ENCODE peak calls at places on chromosomes 4 and X, in four cellular contexts. F is H1, S is IMR-90, T is GM12878. K is an unnamed sample.

GRCh38 chrX:97597954-97598353 is 714.2 kb downstream of the RPA4 start:
- DNase-seq in F (peak), T (no peak), S (no peak), K (no peak)

GRCh38 chrX:137051978-137052640 is 18.3 kb upstream of the GPR101 start:
- DNase-seq in T (peak), S (peak), F (no peak), K (peak)

GRCh38 chr4:20592666-20593065 is 107.6 kb upstream of the PACRGL start:
- DNase-seq in T (no peak), F (no peak), S (peak), K (no peak)

GRCh38 chrX:127128282-127128681 is 308.8 kb downstream of the PRR32 start:
- DNase-seq in T (no peak), F (no peak), S (no peak), K (no peak)

GRCh38 chr4:151376540-151376939 is 32.4 kb upstream of the FHIP1A start:
- DNase-seq in T (no peak), S (no peak), F (no peak), K (no peak)

GRCh38 chrX:130082244-130083106 is 27.8 kb downstream of the ELF4 start:
- DNase-seq in F (no peak), S (no peak), T (no peak), K (peak)

GRCh38 chr4:152090543-152090942 is 329.7 kb upstream of the GATB start:
- DNase-seq in T (no peak), F (no peak), S (peak), K (no peak)

GRCh38 chrX:47900833-47901232 is 64.1 kb downstream of the ZNF81 start:
- DNase-seq in T (no peak), S (no peak), F (no peak), K (no peak)

GRCh38 chrX:56726609-56727008 is 2.4 kb upstream of the NBDY start:
- DNase-seq in T (no peak), S (peak), F (no peak), K (peak)

GRCh38 chr4:36243355-36244256 is 708 bp downstream of the ARAP2 start:
- DNase-seq in S (peak), T (no peak), F (no peak), K (no peak)

GRCh38 chr4:99205104-99205979 is 13.7 kb downstream of the ADH6 start:
- DNase-seq in S (peak), T (no peak), F (no peak), K (no peak)

GRCh38 chr4:17597517-17597916 is 16.9 kb upstream of the MED28 start:
- DNase-seq in T (no peak), F (no peak), S (peak), K (peak)

GRCh38 chr4:61924131-61924530 is 724.0 kb downstream of the ADGRL3 start:
- DNase-seq in T (no peak), F (no peak), S (no peak), K (no peak)

GRCh38 chrX:97704881-97705280 is 821.2 kb downstream of the RPA4 start:
- DNase-seq in T (no peak), F (no peak), S (no peak), K (no peak)

GRCh38 chr4:140326395-140326993 is 47.0 kb upstream of the SCOC start:
- DNase-seq in T (no peak), F (no peak), S (peak), K (peak)

GRCh38 chr4:38488891-38489861 is 174.8 kb upstream of the KLF3 start:
- DNase-seq in S (no peak), T (no peak), F (no peak), K (no peak)

GRCh38 chrX:96843566-96843965 is 40.1 kb upstream of the RPA4 start:
- DNase-seq in F (peak), S (no peak), T (no peak), K (no peak)

GRCh38 chrX:69109706-69110635 is 55.3 kb downstream of the PJA1 start:
- DNase-seq in T (no peak), F (no peak), S (peak), K (peak)

GRCh38 chr4:31114821-31115220 is 394.7 kb downstream of the PCDH7 start:
- DNase-seq in T (no peak), F (no peak), S (no peak), K (no peak)

GRCh38 chr4:25131396-25131795 is 28.9 kb downstream of the SEPSECS start:
- DNase-seq in T (no peak), S (no peak), F (no peak), K (no peak)

GRCh38 chr4:158376441-158376840 is 145.2 kb upstream of the RXFP1 start:
- DNase-seq in S (no peak), F (no peak), T (no peak), K (no peak)

GRCh38 chr4:140126261-140126660 is 27.7 kb downstream of the MAML3 start:
- DNase-seq in T (no peak), F (no peak), S (no peak), K (no peak)

GRCh38 chr4:176538217-176538925 is 218.6 kb downstream of the SPCS3 start:
- DNase-seq in T (no peak), F (no peak), S (peak), K (no peak)

GRCh38 chr4:85500110-85500867 is 25.3 kb downstream of the ARHGAP24 start:
- DNase-seq in T (no peak), S (no peak), F (no peak), K (no peak)

GRCh38 chr4:78666830-78667258 is 109.3 kb upstream of the BMP2K start:
- DNase-seq in S (no peak), F (no peak), T (no peak), K (no peak)

GRCh38 chrX:153416781-153417180 is 5.5 kb downstream of the ZFP92 start:
- DNase-seq in F (no peak), T (no peak), S (no peak), K (peak)

GRCh38 chr4:148857234-148857972 is 415.2 kb upstream of the NR3C2 start:
- DNase-seq in T (no peak), F (no peak), S (peak), K (no peak)

GRCh38 chr4:5796976-5797375 is 86.0 kb downstream of the EVC start:
- DNase-seq in F (no peak), T (no peak), S (no peak), K (no peak)

GRCh38 chrX:35664838-35665237 is 133.3 kb upstream of the MAGEB16 start:
- DNase-seq in T (no peak), S (no peak), F (no peak), K (no peak)

GRCh38 chrX:132958086-132958703 is at the start of gene HS6ST2:
- DNase-seq in F (no peak), S (no peak), T (no peak), K (no peak)

GRCh38 chr4:151928112-151928511 is 167.3 kb upstream of the GATB start:
- DNase-seq in T (no peak), F (no peak), S (no peak), K (no peak)

GRCh38 chr4:171759274-171759673 is 53.9 kb upstream of the GALNTL6 start:
- DNase-seq in S (no peak), T (no peak), F (no peak), K (no peak)

DNA sequence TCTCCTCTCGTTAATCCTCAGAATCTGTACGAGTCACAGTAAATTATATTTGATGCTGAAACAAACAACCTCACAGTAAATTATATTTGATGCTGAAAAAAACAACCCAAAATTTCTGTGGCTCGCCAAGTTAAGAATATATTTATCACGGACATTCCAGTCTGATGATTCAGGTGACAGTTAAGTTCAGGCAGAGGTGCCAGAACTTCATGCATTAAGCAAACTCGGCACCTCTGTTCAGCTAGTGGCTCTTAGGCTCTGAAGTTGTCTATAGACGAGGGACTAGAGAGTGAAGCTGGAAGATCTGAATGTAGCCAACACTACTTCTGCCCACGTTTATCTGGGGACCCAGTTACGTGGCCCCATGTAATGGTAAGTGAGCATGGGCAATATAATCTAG is 132.2 kb upstream of the AGA start:
- DNase-seq in S (no peak), T (no peak), F (no peak), K (no peak)
- TF ChIP-seq CHD1 in S (no peak), T (no peak), F (no peak), K (no peak)

GRCh38 chr4:7051144-7051495 is 7.9 kb downstream of the TADA2B start:
- DNase-seq in T (no peak), S (no peak), F (no peak), K (no peak)
- TF ChIP-seq CHD1 in T (no peak), S (no peak), F (no peak), K (no peak)

GRCh38 chr4:89263265-89263664 is 44.3 kb downstream of the GPRIN3 start:
- DNase-seq in S (no peak), F (no peak), T (no peak), K (no peak)
- TF ChIP-seq CHD1 in S (no peak), F (no peak), T (no peak), K (no peak)

GRCh38 chrX:14896273-14896672 is 23.1 kb downstream of the MOSPD2 start:
- DNase-seq in F (no peak), T (no peak), S (no peak), K (no peak)
- TF ChIP-seq CHD1 in F (no peak), T (no peak), S (no peak), K (no peak)

DNA sequence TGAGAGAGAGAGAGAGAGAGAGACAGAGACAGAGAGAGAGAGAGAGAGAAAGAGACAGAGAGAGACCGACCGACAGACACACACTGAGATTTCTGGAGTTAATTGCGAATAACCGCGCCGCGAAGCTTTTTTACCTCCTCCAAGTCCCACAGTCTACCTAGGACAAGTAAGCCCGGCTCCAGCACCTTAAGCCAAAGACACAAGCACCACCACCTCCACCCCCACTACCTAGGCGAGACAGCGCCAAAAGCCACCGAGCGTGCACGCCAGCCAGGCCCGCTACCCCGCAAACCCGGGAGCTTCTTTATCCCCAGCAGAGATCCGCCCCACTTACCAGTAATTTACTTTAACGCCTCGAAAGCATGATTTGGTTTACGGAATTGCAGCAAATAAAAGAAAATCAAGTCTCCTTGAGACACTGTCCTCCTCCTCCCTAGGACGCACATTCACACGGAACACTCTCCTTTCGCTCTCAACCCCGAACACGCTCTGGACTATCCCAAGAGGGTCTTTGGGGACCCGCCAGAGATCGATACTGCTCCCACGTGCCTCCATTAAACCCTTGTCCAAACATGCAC is 649.6 kb upstream of the DIPK2B start:
- DNase-seq in S (no peak), T (no peak), F (no peak), K (no peak)
- TF ChIP-seq CHD1 in S (no peak), T (no peak), F (no peak), K (no peak)

GRCh38 chr4:57220172-57220571 is 110.0 kb upstream of the IGFBP7 start:
- DNase-seq in S (no peak), T (no peak), F (no peak), K (no peak)

GRCh38 chr4:57219389-57219890 is 109.3 kb upstream of the IGFBP7 start:
- DNase-seq in T (no peak), F (no peak), S (no peak), K (no peak)

GRCh38 chr4:57214654-57215411 is 104.6 kb upstream of the IGFBP7 start:
- DNase-seq in F (no peak), T (no peak), S (no peak), K (no peak)

GRCh38 chr4:57220734-57221133 is 110.5 kb upstream of the IGFBP7 start:
- DNase-seq in F (no peak), T (no peak), S (no peak), K (no peak)
- TF ChIP-seq CHD1 in F (no peak), T (no peak), S (no peak), K (no peak)

GRCh38 chrX:71859637-71860036 is 51.0 kb upstream of the NHSL2 start:
- DNase-seq in T (no peak), S (peak), F (no peak), K (peak)
- TF ChIP-seq CHD1 in T (no peak), S (no peak), F (no peak), K (no peak)

DNA sequence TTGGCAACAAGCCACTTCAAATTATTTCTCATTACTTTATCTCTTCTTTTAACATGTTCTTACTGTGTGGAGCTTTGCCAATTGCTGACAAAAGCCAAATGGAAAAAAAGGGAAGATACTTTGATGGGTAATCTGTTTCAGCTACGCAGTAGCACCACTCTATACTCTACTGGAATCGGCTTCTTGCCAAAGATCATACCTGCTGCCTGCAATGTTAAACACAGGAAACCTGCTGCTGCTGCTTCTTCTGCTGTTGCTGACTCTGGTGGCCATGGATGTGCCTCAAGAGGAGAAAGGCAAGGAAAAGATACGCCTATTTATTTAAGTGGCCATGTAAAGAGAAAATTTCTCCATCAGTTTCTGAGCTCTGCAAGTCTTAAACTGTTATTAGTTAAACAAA is 1757.3 kb downstream of the ARAP2 start:
- DNase-seq in T (no peak), F (no peak), S (no peak), K (no peak)
- TF ChIP-seq CHD1 in T (no peak), F (no peak), S (no peak), K (no peak)

DNA sequence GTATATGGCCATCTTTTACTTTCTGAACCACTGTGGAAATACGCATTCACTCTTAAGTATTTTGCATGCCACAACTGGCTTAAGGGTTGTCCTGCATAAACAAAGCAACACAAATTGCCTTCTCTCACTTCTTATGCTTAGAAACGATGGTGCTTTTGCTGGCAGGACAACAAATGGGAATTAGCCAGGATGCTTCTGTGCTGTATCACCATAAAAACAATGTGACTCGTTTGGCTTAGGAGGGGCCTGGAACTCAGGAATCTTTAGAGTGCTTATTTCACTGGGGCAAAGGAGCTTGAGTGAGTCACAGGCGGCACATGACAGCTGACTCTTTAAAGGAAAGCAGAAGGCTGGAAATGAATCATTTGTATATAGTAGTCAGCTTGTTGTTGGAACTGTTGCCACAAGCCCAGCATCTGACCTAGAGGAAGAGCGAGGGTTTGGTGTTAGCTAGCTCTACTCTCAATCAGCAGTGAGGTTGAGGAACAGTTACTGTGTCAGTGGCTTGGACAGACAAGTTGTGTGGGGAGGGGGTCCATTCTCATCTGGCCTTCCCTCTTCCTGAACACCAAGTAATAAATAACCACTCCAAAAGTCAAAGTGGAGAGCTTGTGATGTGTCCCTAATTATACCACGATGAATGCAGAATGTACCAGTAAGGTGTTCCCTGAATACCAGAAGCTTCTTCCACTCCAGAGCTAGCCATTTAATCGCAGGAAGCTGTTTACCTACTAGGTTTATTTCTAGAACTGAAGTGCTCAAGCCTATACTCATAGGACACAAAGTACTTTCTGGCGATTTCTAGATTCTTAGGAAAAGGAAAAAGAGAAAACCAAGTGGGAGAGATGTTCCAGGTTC is 293.1 kb downstream of the CAMK2D start:
- DNase-seq in F (peak), T (no peak), S (peak), K (no peak)
- TF ChIP-seq CHD1 in F (no peak), T (no peak), S (peak), K (no peak)

DNA sequence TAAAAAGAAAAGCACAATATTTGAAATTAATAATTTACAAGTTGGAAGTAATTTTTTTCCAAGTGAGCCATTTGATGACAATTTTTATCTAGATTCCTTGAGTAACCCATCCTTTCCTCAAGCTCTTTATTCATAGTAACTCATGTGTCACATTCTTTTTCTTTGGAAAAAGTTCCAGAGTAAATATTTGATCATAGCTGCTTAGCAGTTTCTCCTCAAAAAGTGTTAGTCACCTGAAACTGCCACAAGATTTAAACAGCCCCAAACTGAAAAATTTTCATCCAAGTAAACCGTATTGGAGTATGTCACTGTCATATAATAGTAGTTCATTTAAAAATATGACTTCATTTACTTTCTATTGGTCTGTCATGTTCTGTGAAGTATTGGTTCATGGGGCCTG is 94.6 kb upstream of the CASK start:
- DNase-seq in T (no peak), S (no peak), F (no peak), K (no peak)
- TF ChIP-seq CHD1 in T (no peak), S (no peak), F (no peak), K (no peak)